ENCODE peak calls at places on chromosomes 16 and 17, in six cellular contexts. K, O, D, V, Y and B are unnamed samples.

GRCh38 chr17:30228011-30228410 is 7.5 kb downstream of the SLC6A4 start:
- DNase-seq in K (no peak), V (no peak), O (no peak), Y (no peak), D (no peak), B (no peak)

GRCh38 chr17:57086069-57086930 is 1.3 kb downstream of the AKAP1 start:
- DNase-seq in O (no peak), D (peak), V (peak), K (no peak), Y (peak), B (peak)

GRCh38 chr17:384622-385194 is 32.1 kb upstream of the RPH3AL start:
- DNase-seq in Y (no peak), D (no peak), K (no peak), V (no peak), O (no peak), B (peak)

GRCh38 chr17:37177234-37177633 is 198.6 kb upstream of the C17orf78 start:
- DNase-seq in O (no peak), Y (no peak), V (no peak), D (no peak), K (no peak), B (no peak)

GRCh38 chr16:82370282-82370681 is 200.3 kb upstream of the MPHOSPH6 start:
- DNase-seq in Y (no peak), V (no peak), O (no peak), D (no peak), K (no peak), B (no peak)

GRCh38 chr17:53141280-53141679 is 681.4 kb upstream of the KIF2B start:
- DNase-seq in K (no peak), D (no peak), Y (no peak), O (no peak), V (no peak), B (no peak)

GRCh38 chr16:10607157-10607556 is 26.8 kb upstream of the EMP2 start:
- DNase-seq in Y (no peak), D (no peak), O (no peak), K (no peak), V (no peak), B (no peak)

GRCh38 chr16:84228321-84228838 is 11.4 kb downstream of the KCNG4 start:
- DNase-seq in K (no peak), O (no peak), D (no peak), Y (peak), V (peak), B (peak)

GRCh38 chr17:47785538-47786123 is 36.0 kb downstream of the OSBPL7 start:
- DNase-seq in D (no peak), Y (peak), O (no peak), K (no peak), V (no peak), B (no peak)

GRCh38 chr16:71746442-71747046 is 22.0 kb upstream of the PHLPP2 start:
- DNase-seq in Y (peak), D (no peak), K (no peak), V (peak), O (no peak), B (no peak)

GRCh38 chr17:57760001-57760400 is 14.9 kb upstream of the CCDC182 start:
- DNase-seq in D (no peak), Y (no peak), K (no peak), V (no peak), O (no peak), B (no peak)

GRCh38 chr17:32341141-32341856 is 674 bp downstream of the C17orf75 start:
- DNase-seq in K (no peak), O (no peak), V (peak), D (no peak), Y (no peak), B (no peak)

GRCh38 chr16:66885491-66885890 is 5.2 kb downstream of the PDP2 start:
- DNase-seq in O (no peak), D (no peak), V (no peak), Y (no peak), K (no peak), B (no peak)

GRCh38 chr17:18921485-18921884 is 30.5 kb upstream of the SLC5A10 start:
- DNase-seq in K (no peak), V (no peak), O (no peak), D (no peak), Y (no peak), B (no peak)

GRCh38 chr17:18919963-18920362 is 32.0 kb upstream of the SLC5A10 start:
- DNase-seq in V (no peak), K (no peak), O (no peak), Y (no peak), D (peak), B (no peak)

GRCh38 chr17:18917506-18918032 is 34.4 kb upstream of the SLC5A10 start:
- DNase-seq in K (no peak), V (no peak), Y (no peak), O (no peak), D (no peak), B (no peak)

GRCh38 chr17:18921912-18922451 is 30.0 kb upstream of the SLC5A10 start:
- DNase-seq in Y (peak), K (no peak), V (no peak), O (no peak), D (no peak), B (no peak)

GRCh38 chr17:18920911-18921441 is 31.0 kb upstream of the SLC5A10 start:
- DNase-seq in O (no peak), D (no peak), Y (peak), K (no peak), V (no peak), B (no peak)
- H3K27ac ChIP-seq in O (peak), D (peak), Y (no peak), K (no peak), V (no peak), B (no peak)

GRCh38 chr16:4233431-4233830 is 8.4 kb downstream of the SRL start:
- DNase-seq in O (no peak), D (no peak), K (no peak), Y (peak), V (no peak), B (no peak)
- TF ChIP-seq CTCF in O (no peak), D (no peak), K (no peak), Y (no peak), V (no peak), B (no peak)

GRCh38 chr16:27739606-27740357 is 189.8 kb downstream of the KATNIP start:
- DNase-seq in D (no peak), V (no peak), K (no peak), O (no peak), Y (no peak), B (no peak)
- TF ChIP-seq POLR2A in D (no peak), V (no peak), K (no peak), O (no peak), Y (no peak), B (no peak)

GRCh38 chr17:34769049-34769448 is 189.7 kb downstream of the TMEM132E start:
- DNase-seq in V (no peak), O (no peak), K (peak), D (no peak), Y (no peak), B (no peak)

GRCh38 chr17:34771891-34772290 is 189.4 kb downstream of the CCT6B start:
- DNase-seq in Y (no peak), D (no peak), V (no peak), K (no peak), O (no peak), B (no peak)

GRCh38 chr17:34765291-34765690 is 185.9 kb downstream of the TMEM132E start:
- DNase-seq in V (no peak), Y (no peak), D (no peak), O (no peak), K (peak), B (no peak)

GRCh38 chr17:34764716-34765115 is 185.3 kb downstream of the TMEM132E start:
- DNase-seq in V (no peak), K (peak), O (no peak), Y (no peak), D (no peak), B (no peak)

GRCh38 chr17:34769899-34770298 is 190.5 kb downstream of the TMEM132E start:
- DNase-seq in Y (no peak), O (no peak), D (no peak), K (no peak), V (no peak), B (no peak)
- H3K27ac ChIP-seq in Y (no peak), O (no peak), D (no peak), K (no peak), V (no peak), B (no peak)

GRCh38 chr17:71173963-71174362 is 946.9 kb upstream of the SOX9 start:
- DNase-seq in Y (no peak), O (no peak), V (no peak), K (no peak), D (no peak), B (no peak)

GRCh38 chr17:71171270-71171669 is 949.5 kb upstream of the SOX9 start:
- DNase-seq in V (no peak), O (no peak), K (no peak), Y (no peak), D (no peak), B (no peak)

GRCh38 chr17:71168083-71168741 is 952.6 kb upstream of the SOX9 start:
- DNase-seq in O (no peak), V (peak), K (no peak), Y (no peak), D (no peak), B (no peak)

DNA sequence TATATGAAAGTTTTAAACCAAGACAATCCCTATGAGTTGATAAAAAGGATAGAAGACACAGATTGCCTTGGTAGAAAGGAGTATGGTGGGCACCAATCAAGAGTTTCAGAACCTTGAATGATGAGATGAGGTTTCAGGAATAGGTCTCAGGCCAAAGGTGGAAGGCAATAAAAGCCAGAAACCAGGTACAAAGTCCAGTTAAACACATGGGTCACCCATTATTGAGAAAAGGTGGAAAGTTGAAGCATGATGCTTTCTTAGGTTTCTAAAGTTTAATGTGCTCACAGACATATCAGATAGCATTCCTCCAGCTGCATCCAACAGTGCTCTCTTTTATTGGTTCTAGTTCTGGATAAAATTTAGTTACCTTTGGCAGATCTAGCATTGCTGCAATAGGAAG is 950.8 kb upstream of the SOX9 start:
- DNase-seq in K (no peak), V (no peak), Y (no peak), D (no peak), O (no peak), B (no peak)
- TF ChIP-seq CTCF in K (no peak), V (no peak), Y (no peak), D (no peak), O (no peak), B (no peak)

GRCh38 chr17:11712445-11712844 is 114.2 kb downstream of the DNAH9 start:
- DNase-seq in D (no peak), O (no peak), V (no peak), K (no peak), Y (no peak), B (no peak)
- TF ChIP-seq POLR2A in D (no peak), O (no peak), V (no peak), K (no peak), Y (no peak), B (no peak)

DNA sequence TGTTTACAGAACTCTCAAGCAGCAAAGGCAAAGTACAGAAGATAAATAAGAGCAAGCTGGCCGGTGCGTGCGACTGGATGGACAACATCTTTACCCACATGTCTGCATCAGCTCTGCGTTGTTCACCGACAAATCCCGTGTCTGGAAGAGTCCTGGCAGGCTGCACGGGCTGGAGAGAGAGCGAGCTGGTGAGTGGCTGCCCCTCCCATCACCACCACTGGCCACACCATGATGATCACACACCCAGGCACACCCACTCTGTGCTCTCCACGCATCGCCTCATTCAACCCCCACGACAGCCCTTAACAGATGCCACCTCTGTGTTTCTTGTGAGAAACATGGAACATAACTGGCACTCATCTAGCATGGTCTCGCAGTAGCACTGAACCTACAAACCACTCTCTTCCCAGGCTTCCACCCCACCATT is 59.2 kb downstream of the ANKRD11 start:
- DNase-seq in K (no peak), O (no peak), D (peak), V (peak), Y (peak), B (no peak)
- H3K27ac ChIP-seq in K (no peak), O (peak), D (peak), V (no peak), Y (peak), B (no peak)

GRCh38 chr17:67863624-67864247 is 38.4 kb downstream of the BPTF start:
- DNase-seq in K (no peak), Y (peak), O (no peak), V (no peak), D (no peak), B (no peak)
- TF ChIP-seq CTCF in K (no peak), Y (no peak), O (no peak), V (no peak), D (no peak), B (no peak)

DNA sequence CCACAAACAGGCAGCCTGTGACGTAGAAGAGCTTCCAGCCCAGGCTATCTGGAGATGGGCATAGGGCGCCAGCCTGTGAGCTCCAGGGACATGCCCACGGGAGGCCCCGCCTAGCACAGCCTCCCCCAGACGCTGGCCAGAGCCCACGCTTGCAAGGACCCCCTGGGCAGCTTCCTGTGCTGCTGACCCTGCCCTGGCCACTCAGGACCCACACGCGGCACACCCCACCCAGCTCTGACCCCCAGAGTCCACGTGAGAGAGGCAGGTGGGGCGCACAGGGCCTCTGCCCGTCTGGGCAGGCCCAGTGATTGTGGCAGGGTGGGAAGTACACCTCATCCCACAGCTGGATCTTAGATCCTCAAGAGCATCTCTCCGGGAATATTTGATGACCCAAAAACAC is 3.9 kb downstream of the CYBC1 start:
- DNase-seq in Y (no peak), O (no peak), K (no peak), V (no peak), D (no peak), B (no peak)
- TF ChIP-seq POLR2A in Y (no peak), O (no peak), K (no peak), V (no peak), D (no peak), B (no peak)

DNA sequence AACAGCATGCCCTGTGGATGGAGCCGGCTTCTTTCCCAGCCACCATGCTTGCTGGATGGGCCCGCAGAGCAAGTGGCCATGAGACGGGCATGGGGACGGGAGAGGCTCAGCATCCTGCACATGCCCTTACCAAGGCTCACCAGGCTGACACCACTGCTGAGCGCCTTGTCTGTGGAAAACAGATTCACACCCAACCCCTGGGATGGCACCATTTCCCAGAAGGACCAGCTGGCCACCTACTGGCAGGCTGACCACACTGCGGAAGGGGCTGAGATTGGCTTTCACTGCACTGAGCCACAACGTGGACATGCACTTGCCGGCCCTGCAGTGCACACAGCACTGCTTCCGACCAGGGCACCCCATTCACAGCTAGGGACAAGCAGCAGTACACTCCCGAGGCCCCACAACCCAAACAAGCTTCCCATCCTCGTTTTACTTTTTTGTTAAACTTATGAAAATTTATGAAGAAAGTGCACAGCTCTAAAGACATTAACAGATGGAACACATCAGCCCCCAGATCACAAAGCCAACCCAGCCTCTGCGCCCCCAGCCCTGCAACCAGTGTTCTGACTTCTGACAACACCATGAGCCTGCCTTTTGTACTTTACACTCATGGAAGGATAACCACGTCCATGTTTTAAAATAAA is 13.9 kb upstream of the KRTAP17-1 start:
- DNase-seq in Y (peak), O (no peak), D (peak), K (no peak), V (peak), B (no peak)
- H3K27ac ChIP-seq in Y (no peak), O (no peak), D (no peak), K (no peak), V (no peak), B (no peak)